ENCODE peak calls at places on chromosomes 16 and 17, in six cellular contexts. Z, S, Y, X, C and U are unnamed samples. For H3K4me1, the result is how much of the 10 kb centered on the place peaks cover.

GRCh38 chr17:10556301-10557005 is 7.0 kb upstream of the MYH2 start:
- DNase-seq in S (no peak), Z (no peak), X (no peak), Y (no peak), C (no peak), U (no peak)

GRCh38 chr17:81371910-81372760 is 23.1 kb upstream of the BAHCC1 start:
- DNase-seq in C (peak), X (peak), Z (peak), S (no peak), Y (peak), U (peak)

GRCh38 chr17:6611231-6611630 is 29.3 kb downstream of the KIAA0753 start:
- DNase-seq in X (no peak), S (no peak), C (no peak), Z (no peak), Y (no peak), U (no peak)

GRCh38 chr16:59527206-59527997 is 793.3 kb upstream of the GOT2 start:
- DNase-seq in Y (no peak), S (no peak), Z (no peak), X (no peak), C (no peak), U (peak)

GRCh38 chr17:81126281-81127132 is 38.8 kb upstream of the PVALEF start:
- DNase-seq in C (no peak), Y (no peak), Z (no peak), X (no peak), S (no peak), U (no peak)

GRCh38 chr16:54437361-54437760 is 150.8 kb upstream of the IRX3 start:
- DNase-seq in Y (no peak), S (no peak), Z (no peak), C (no peak), X (no peak), U (no peak)

GRCh38 chr17:77772461-77772897 is 186.0 kb upstream of the TNRC6C start:
- DNase-seq in C (peak), Y (no peak), X (peak), Z (peak), S (peak), U (peak)

GRCh38 chr16:1940273-1941161 is 2.5 kb downstream of the MSRB1 start:
- DNase-seq in Z (no peak), C (no peak), Y (no peak), S (no peak), X (no peak), U (peak)

GRCh38 chr16:21116148-21116693 is 34.4 kb downstream of the DNAH3 start:
- DNase-seq in Y (no peak), S (no peak), C (peak), Z (no peak), X (no peak), U (no peak)

GRCh38 chr17:30964878-30965277 is 6.0 kb upstream of the RNF135 start:
- DNase-seq in Y (no peak), Z (no peak), S (peak), C (no peak), X (no peak), U (no peak)

GRCh38 chr16:50924759-50925545 is 183.1 kb downstream of the CYLD start:
- DNase-seq in Y (no peak), S (no peak), X (no peak), Z (no peak), C (no peak), U (no peak)

GRCh38 chr17:68955181-68955841 is at the start of gene ABCA8:
- DNase-seq in C (no peak), X (peak), S (no peak), Z (no peak), Y (no peak), U (no peak)

GRCh38 chr17:2056221-2057129 is 1.6 kb downstream of the HIC1 start:
- DNase-seq in Z (no peak), C (peak), S (no peak), X (no peak), Y (no peak), U (peak)

GRCh38 chr16:65624696-65625095 is 502.8 kb upstream of the CDH11 start:
- DNase-seq in Y (no peak), C (no peak), Z (no peak), S (no peak), X (no peak), U (no peak)

GRCh38 chr16:87114832-87115231 is 202.4 kb downstream of the C16orf95 start:
- DNase-seq in Z (no peak), S (no peak), Y (no peak), X (no peak), C (no peak), U (no peak)

GRCh38 chr17:49508891-49509587 is 13.9 kb downstream of the NGFR start:
- DNase-seq in Z (no peak), S (no peak), C (no peak), X (no peak), Y (no peak), U (peak)

GRCh38 chr17:64773836-64774761 is 112.0 kb upstream of the SMURF2 start:
- DNase-seq in Z (no peak), Y (peak), S (peak), C (peak), X (no peak), U (peak)

GRCh38 chr16:19179890-19180490 is 11.9 kb downstream of the SYT17 start:
- DNase-seq in X (peak), Z (peak), S (peak), Y (no peak), C (peak), U (peak)

GRCh38 chr16:7270006-7270405 is 62.6 kb upstream of the RBFOX1 start:
- DNase-seq in X (no peak), S (no peak), Y (no peak), Z (no peak), C (no peak), U (no peak)

GRCh38 chr16:25045696-25046381 is 30.7 kb upstream of the ARHGAP17 start:
- DNase-seq in X (no peak), C (no peak), S (no peak), Y (no peak), Z (no peak), U (no peak)

GRCh38 chr17:6677158-6677831 is 25.7 kb downstream of the C17orf100 start:
- DNase-seq in C (no peak), X (no peak), Y (no peak), Z (no peak), S (peak), U (peak)

GRCh38 chr16:4420703-4421102 is 4.3 kb upstream of the CORO7 start:
- DNase-seq in X (no peak), Y (no peak), S (no peak), C (no peak), Z (no peak), U (no peak)

GRCh38 chr16:46972429-46972970 is 974 bp downstream of the DNAJA2 start:
- DNase-seq in S (no peak), Z (no peak), Y (no peak), C (peak), X (no peak), U (peak)

GRCh38 chr16:30956601-30957455 is 726 bp upstream of the SETD1A start:
- DNase-seq in S (peak), Y (peak), Z (peak), C (peak), X (peak), U (peak)

GRCh38 chr16:57115504-57116182 is 23.3 kb downstream of the CPNE2 start:
- DNase-seq in C (peak), Y (no peak), S (no peak), X (peak), Z (peak), U (peak)

GRCh38 chr17:49998836-49999511 is 4.0 kb upstream of the DLX3 start:
- DNase-seq in X (no peak), Z (no peak), Y (no peak), C (peak), S (no peak), U (peak)

DNA sequence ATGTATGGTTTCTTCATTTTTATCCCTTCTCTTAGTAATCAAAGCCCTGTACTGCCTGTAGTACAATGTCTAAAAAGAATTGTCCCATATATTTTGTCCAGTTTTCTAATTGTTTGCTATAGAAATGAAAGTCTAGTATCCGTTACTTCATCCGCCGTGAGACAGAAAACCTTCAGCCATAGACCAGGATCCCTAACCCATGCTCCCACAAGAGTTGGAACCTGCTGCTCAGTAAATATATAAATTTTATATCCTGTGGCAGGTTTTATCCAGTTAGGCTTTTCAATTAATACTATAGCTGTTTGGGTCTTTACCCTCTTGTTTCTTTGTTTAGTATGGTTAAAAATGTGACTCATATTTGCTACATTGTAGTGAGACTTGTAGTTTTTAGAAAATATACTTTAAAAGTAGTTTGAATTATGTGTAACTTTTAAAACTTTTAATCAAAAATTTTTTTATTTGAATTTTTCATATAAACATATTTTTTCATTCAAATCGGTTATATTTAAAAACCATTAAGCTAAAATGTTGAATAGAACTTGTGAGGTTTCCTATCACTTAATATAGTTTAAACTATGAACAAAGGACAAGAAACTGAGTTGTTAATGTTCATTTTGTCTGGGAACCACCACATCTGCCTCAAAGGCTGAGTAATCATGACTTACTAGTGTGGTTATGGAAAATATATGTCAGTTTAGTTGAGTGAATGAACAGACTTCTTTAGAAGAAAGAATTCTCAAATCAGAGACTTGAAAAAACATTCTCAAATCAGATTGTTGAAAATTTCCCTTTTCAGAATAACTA is 54.8 kb downstream of the VMP1 start:
- DNase-seq in X (no peak), Z (no peak), C (no peak), S (no peak), Y (no peak), U (no peak)
- H3K4me1 ChIP-seq in X (under half), Z (under half), C (under half), S (under half), Y (half or more), U (under half)

DNA sequence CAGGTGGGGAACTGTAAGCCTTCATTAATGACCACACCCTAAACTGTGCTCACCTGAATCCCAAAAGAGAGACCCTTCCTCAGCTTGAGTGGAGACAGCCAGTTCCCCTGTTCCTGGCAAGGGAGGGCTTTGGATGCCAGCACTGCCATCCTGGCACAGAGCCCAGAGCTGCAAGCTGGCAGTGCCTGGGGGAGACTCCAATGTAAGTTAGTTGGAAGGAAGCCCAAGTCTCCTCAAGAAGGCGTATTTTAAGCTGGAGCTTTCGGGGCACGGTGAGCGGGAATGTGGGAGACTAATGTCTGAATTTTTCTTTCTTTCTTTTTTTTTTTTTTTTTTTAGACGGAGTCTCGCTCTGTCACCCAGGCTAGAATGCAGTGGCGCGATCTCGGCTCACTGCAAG is 4.7 kb downstream of the CDC42EP4 start:
- DNase-seq in Z (peak), Y (no peak), X (no peak), S (peak), C (no peak), U (no peak)
- H3K4me1 ChIP-seq in Z (half or more), Y (half or more), X (half or more), S (under half), C (under half), U (half or more)

GRCh38 chr16:89359296-89360147 is 130.8 kb downstream of the ANKRD11 start:
- DNase-seq in Y (no peak), X (no peak), Z (no peak), C (no peak), S (no peak), U (peak)
- H3K4me1 ChIP-seq in Y (under half), X (half or more), Z (half or more), C (under half), S (half or more), U (under half)

DNA sequence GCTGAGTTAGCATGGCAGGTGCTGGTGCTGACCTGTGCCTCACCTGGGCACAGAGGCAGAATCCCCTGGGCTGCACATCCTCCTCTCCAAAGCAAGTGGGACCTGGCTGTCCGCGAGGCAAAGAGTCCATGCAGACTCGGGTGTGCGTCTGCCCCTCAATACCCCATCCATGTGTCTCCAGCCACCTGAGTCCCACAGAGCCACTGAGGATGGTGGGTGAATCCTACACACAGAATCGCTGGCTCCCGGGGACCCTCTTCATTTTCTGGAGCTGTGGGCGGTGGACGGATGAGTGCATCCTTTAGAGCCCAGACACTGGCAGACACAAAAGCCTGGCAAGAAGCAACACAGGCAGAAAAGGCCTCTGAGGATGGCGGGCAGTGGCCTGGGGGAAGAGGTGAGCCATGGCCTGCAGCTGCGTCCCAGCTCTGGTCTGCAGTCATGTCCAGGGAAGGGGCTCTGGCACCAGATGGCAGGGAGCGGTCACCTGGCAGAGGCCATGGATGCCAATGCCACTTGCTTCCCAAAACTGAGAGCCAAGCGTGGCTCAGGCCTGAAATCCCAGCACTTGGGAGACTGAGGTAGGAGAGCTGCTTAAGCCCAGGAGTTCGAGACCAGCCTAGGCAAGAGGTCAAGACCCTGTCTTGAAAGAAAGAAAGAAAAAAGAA is 29.9 kb downstream of the AXIN1 start:
- DNase-seq in S (no peak), Y (no peak), X (no peak), Z (no peak), C (no peak), U (peak)
- H3K4me1 ChIP-seq in S (under half), Y (under half), X (under half), Z (under half), C (under half), U (under half)

DNA sequence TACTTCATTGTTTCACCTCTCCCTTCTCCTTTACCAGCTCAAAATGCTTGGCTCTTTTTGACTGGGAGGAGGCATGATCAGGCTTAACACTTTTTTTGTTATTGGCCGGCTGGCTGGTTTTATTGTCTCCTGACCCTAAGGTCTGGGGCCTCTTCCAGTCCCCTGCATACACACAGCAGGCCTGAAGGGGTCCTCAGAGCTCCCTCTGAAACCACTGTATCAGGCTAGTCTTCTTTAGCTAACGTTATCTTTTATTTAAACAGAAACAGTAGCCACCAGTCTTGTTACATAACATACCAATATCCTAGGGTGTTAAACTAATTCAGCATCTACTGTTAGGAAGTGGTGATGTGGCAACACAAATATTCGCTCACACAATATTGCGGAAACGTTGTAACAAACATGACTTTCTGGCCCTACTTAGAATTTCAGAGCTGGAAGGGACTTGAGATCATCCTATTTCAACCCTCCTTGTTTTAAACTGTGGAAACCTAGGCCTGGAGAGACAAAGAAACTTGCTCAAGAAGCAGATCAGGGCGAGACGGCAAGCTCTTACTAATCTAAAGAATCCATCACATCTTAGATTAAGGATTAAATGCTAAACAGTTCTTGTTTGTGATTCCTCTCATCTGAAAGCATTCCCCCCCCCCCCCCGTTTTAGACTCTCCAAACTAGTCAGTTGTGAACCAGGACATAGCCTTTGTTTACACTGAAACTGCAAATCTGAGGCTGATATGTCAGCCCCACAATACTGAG is 1.7 kb upstream of the YPEL2 start:
- DNase-seq in Y (no peak), S (peak), X (peak), Z (peak), C (peak), U (peak)
- H3K4me1 ChIP-seq in Y (under half), S (under half), X (under half), Z (half or more), C (under half), U (under half)

DNA sequence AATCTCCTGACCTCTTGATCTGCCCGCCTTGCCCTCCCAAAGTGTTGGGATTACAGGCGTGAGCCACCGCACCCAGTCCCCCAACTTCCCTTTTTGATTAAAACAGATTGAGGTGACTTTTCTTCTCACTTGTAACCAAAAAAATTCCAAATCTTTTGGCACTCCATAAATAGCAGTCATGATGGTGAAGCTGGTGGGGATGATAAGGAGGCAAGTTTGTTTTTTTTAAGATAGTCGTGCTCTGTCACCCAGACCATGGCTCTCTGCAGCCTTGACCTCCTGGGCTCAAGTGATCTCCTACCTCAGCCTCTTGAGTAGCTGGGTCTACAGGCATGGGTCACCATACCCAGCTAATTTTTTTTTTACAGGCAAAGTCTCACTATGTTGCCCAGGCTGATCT is 34.7 kb upstream of the PLCG2 start:
- DNase-seq in S (no peak), Z (no peak), C (no peak), Y (no peak), X (no peak), U (no peak)
- H3K4me1 ChIP-seq in S (under half), Z (under half), C (under half), Y (under half), X (under half), U (under half)

DNA sequence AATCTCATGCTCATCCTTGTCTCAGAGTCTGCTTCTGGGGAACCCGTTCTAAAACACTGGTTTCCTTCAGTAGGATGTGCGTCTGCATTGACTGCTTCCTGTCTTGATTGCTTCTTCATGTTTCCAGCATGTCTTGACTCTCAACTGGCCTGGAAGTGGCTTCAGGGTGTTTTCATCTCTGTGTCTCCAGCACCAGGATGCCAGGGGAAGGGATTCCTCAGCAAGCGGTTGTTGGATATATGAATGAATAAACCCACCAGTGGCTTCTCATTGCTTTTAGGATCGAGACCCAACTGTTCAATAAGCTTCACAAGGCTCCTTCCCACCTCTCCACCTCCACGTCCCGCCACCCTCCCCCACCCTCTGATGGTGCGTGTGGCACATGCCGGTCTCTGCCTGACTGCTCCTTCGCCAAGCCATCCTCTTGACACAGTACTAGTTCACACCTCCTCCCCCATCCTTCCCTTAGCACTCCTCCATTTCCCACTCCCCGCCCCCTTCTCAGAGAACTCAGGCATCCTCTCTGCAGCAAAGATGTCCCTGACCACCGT is 14.1 kb upstream of the TNS4 start:
- DNase-seq in S (no peak), C (no peak), Z (no peak), X (no peak), Y (peak), U (no peak)
- H3K4me1 ChIP-seq in S (under half), C (under half), Z (under half), X (under half), Y (half or more), U (under half)